ENCODE peak calls at places on chromosomes 16 and 17, in nine cellular contexts. J is stimulated activated CD4-positive, alpha-beta T cell treated with anti-CD3 and anti-CD28 coated beads, Interleukin-15, amount 100 ng/mL, for 1 hour; L is NCI-H2081; N is ELF-1; C is ecto neural progenitor cell; P is C1 segment of cervical spinal cord; K is naive thymus-derived CD4-positive, alpha-beta T cell; I is fibroblast of the conjunctiva; S is activated CD4-positive, alpha-beta T cell treated with anti-CD3 and anti-CD28 coated beads, Interleukin-2, amount 50 U/mL, for 48 hours. W is an unnamed sample.

GRCh38 chr17:58136669-58137279 is 11.4 kb upstream of the OR4D1 start:
- DNase-seq in C (no peak), N (peak; percentile 27), P (no peak), I (no peak), K (no peak), S (no peak), J (no peak), L (no peak), W (no peak)

GRCh38 chr16:70688266-70688742 is 2.5 kb upstream of the MTSS2 start:
- DNase-seq in L (no peak), J (no peak), N (no peak), C (no peak), K (peak; percentile 2), P (peak; percentile 83), I (peak; percentile 35), S (no peak), W (no peak)

GRCh38 chr17:46053911-46054534 is 55.0 kb downstream of the STH start:
- DNase-seq in K (no peak), J (no peak), C (no peak), N (no peak), L (no peak), I (no peak), P (no peak), S (no peak), W (no peak)

GRCh38 chr17:11369570-11369969 is 128.6 kb downstream of the SHISA6 start:
- DNase-seq in K (no peak), I (no peak), P (peak; percentile 10), C (no peak), J (no peak), S (no peak), L (no peak), N (no peak), W (no peak)

GRCh38 chr16:26521626-26522025 is 545.1 kb upstream of the C16orf82 start:
- DNase-seq in I (no peak), N (no peak), S (no peak), L (no peak), C (no peak), K (no peak), J (no peak), P (no peak), W (no peak)

GRCh38 chr16:85750827-85751641 is at the start of gene C16orf74:
- DNase-seq in K (no peak), I (no peak), C (peak; percentile 73), J (no peak), L (no peak), P (no peak), N (no peak), S (peak; percentile 18), W (no peak)

GRCh38 chr17:34302626-34303025 is 16.6 kb upstream of the CCL8 start:
- DNase-seq in N (no peak), C (no peak), S (no peak), K (no peak), L (no peak), J (no peak), P (no peak), I (no peak), W (no peak)

GRCh38 chr16:26269663-26270062 is 577.9 kb downstream of the HS3ST4 start:
- DNase-seq in J (no peak), P (no peak), S (no peak), K (no peak), N (no peak), L (no peak), I (no peak), C (no peak), W (no peak)

GRCh38 chr16:22075043-22075757 is 17.1 kb upstream of the VWA3A start:
- DNase-seq in S (no peak), L (no peak), C (no peak), I (no peak), J (no peak), N (no peak), K (no peak), P (no peak), W (no peak)

GRCh38 chr16:1072526-1073261 is at the start of gene SSTR5:
- DNase-seq in N (no peak), L (no peak), C (no peak), S (no peak), I (no peak), K (no peak), J (no peak), P (no peak), W (no peak)

GRCh38 chr16:10923650-10924214 is 18.5 kb downstream of the DEXI start:
- DNase-seq in J (no peak), N (no peak), I (no peak), C (no peak), S (no peak), P (peak; percentile 66), L (no peak), K (no peak), W (no peak)

W was measured in kidney epithelial cell.